ENCODE peak calls at places on chromosomes 12 and 14, in seven cellular contexts. One of them, this sample, is unnamed.
A peak's percentile ranks its signal among the peaks of the same experiment; 100 is the strongest.

GRCh38 chr12:71236133-71236660 is 78.4 kb upstream of the TSPAN8 start:
- DNase-seq in fibroblast of the aortic adventitia: no peak
- DNase-seq in psoas muscle: no peak
- DNase-seq in fibroblast of lung: no peak
- DNase-seq in PC-3: no peak
- DNase-seq in heart right ventricle: no peak
- DNase-seq in cardiac fibroblast: no peak
- DNase-seq in this sample: no peak

GRCh38 chr14:87613856-87614255 is 379.1 kb downstream of the GALC start:
- DNase-seq in fibroblast of lung: no peak
- DNase-seq in heart right ventricle: no peak
- DNase-seq in cardiac fibroblast: no peak
- DNase-seq in psoas muscle: no peak
- DNase-seq in PC-3: peak; percentile 45
- DNase-seq in fibroblast of the aortic adventitia: no peak
- DNase-seq in this sample: no peak

GRCh38 chr12:75774309-75775052 is 257.1 kb downstream of the PHLDA1 start:
- DNase-seq in cardiac fibroblast: no peak
- DNase-seq in psoas muscle: no peak
- DNase-seq in heart right ventricle: no peak
- DNase-seq in PC-3: no peak
- DNase-seq in fibroblast of lung: peak; percentile 37
- DNase-seq in fibroblast of the aortic adventitia: peak; percentile 72
- DNase-seq in this sample: peak; percentile 60

GRCh38 chr12:64187370-64187769 is 34.7 kb downstream of the KICS2 start:
- DNase-seq in cardiac fibroblast: peak; percentile 84
- DNase-seq in fibroblast of lung: peak; percentile 76
- DNase-seq in fibroblast of the aortic adventitia: peak; percentile 73
- DNase-seq in psoas muscle: no peak
- DNase-seq in PC-3: peak; percentile 80
- DNase-seq in heart right ventricle: no peak
- DNase-seq in this sample: peak; percentile 57

GRCh38 chr12:12272869-12273268 is 6.0 kb upstream of the LRP6 start:
- DNase-seq in fibroblast of the aortic adventitia: peak; percentile 77
- DNase-seq in PC-3: no peak
- DNase-seq in cardiac fibroblast: peak; percentile 36
- DNase-seq in psoas muscle: no peak
- DNase-seq in heart right ventricle: no peak
- DNase-seq in fibroblast of lung: no peak
- DNase-seq in this sample: no peak

GRCh38 chr14:89249972-89250371 is 167.1 kb downstream of the FOXN3 start:
- DNase-seq in fibroblast of the aortic adventitia: no peak
- DNase-seq in PC-3: no peak
- DNase-seq in fibroblast of lung: no peak
- DNase-seq in cardiac fibroblast: no peak
- DNase-seq in heart right ventricle: no peak
- DNase-seq in psoas muscle: no peak
- DNase-seq in this sample: no peak

GRCh38 chr12:103334447-103334846 is 161.3 kb downstream of the C12orf42 start:
- DNase-seq in fibroblast of lung: no peak
- DNase-seq in psoas muscle: no peak
- DNase-seq in heart right ventricle: no peak
- DNase-seq in fibroblast of the aortic adventitia: no peak
- DNase-seq in PC-3: no peak
- DNase-seq in cardiac fibroblast: no peak
- DNase-seq in this sample: no peak

GRCh38 chr12:68915055-68915454 is 17.9 kb downstream of the CPM start:
- DNase-seq in fibroblast of lung: peak; percentile 86
- DNase-seq in heart right ventricle: no peak
- DNase-seq in fibroblast of the aortic adventitia: peak; percentile 90
- DNase-seq in cardiac fibroblast: peak; percentile 98
- DNase-seq in psoas muscle: no peak
- DNase-seq in PC-3: peak; percentile 59
- DNase-seq in this sample: peak; percentile 87

GRCh38 chr14:74401504-74402241 is 24.3 kb downstream of the SYNDIG1L start:
- DNase-seq in heart right ventricle: peak; percentile 27
- DNase-seq in cardiac fibroblast: no peak
- DNase-seq in PC-3: no peak
- DNase-seq in fibroblast of the aortic adventitia: no peak
- DNase-seq in psoas muscle: peak; percentile 58
- DNase-seq in fibroblast of lung: no peak
- DNase-seq in this sample: no peak

GRCh38 chr14:57486767-57487379 is 6.8 kb downstream of the CCDC198 start:
- DNase-seq in heart right ventricle: no peak
- DNase-seq in cardiac fibroblast: peak; percentile 61
- DNase-seq in fibroblast of lung: peak; percentile 62
- DNase-seq in fibroblast of the aortic adventitia: peak; percentile 57
- DNase-seq in PC-3: peak; percentile 86
- DNase-seq in psoas muscle: no peak
- DNase-seq in this sample: peak; percentile 49

GRCh38 chr12:41936333-41936732 is 208.3 kb downstream of the GXYLT1 start:
- DNase-seq in fibroblast of lung: no peak
- DNase-seq in cardiac fibroblast: no peak
- DNase-seq in PC-3: no peak
- DNase-seq in heart right ventricle: no peak
- DNase-seq in fibroblast of the aortic adventitia: no peak
- DNase-seq in psoas muscle: no peak
- DNase-seq in this sample: no peak

GRCh38 chr12:18818584-18818983 is 80.7 kb downstream of the CAPZA3 start:
- DNase-seq in psoas muscle: no peak
- DNase-seq in fibroblast of lung: no peak
- DNase-seq in fibroblast of the aortic adventitia: no peak
- DNase-seq in cardiac fibroblast: no peak
- DNase-seq in heart right ventricle: no peak
- DNase-seq in PC-3: no peak
- DNase-seq in this sample: no peak

GRCh38 chr14:68718033-68718725 is 74.7 kb downstream of the ZFP36L1 start:
- DNase-seq in fibroblast of lung: no peak
- DNase-seq in cardiac fibroblast: peak; percentile 65
- DNase-seq in PC-3: peak; percentile 52
- DNase-seq in heart right ventricle: no peak
- DNase-seq in fibroblast of the aortic adventitia: no peak
- DNase-seq in psoas muscle: no peak
- DNase-seq in this sample: no peak

GRCh38 chr14:45426685-45427282 is 173.8 kb upstream of the MIS18BP1 start:
- DNase-seq in heart right ventricle: no peak
- DNase-seq in fibroblast of the aortic adventitia: peak; percentile 49
- DNase-seq in psoas muscle: no peak
- DNase-seq in fibroblast of lung: peak; percentile 49
- DNase-seq in PC-3: peak; percentile 79
- DNase-seq in cardiac fibroblast: peak; percentile 65
- DNase-seq in this sample: peak; percentile 19

GRCh38 chr12:53976172-53976822 is 1.5 kb upstream of the HOTAIR start:
- DNase-seq in psoas muscle: peak; percentile 57
- DNase-seq in heart right ventricle: no peak
- DNase-seq in fibroblast of lung: no peak
- DNase-seq in fibroblast of the aortic adventitia: no peak
- DNase-seq in cardiac fibroblast: no peak
- DNase-seq in PC-3: no peak
- DNase-seq in this sample: no peak

GRCh38 chr12:1350055-1350933 is 244.1 kb downstream of the FBXL14 start:
- DNase-seq in psoas muscle: no peak
- DNase-seq in heart right ventricle: no peak
- DNase-seq in cardiac fibroblast: peak; percentile 78
- DNase-seq in fibroblast of lung: peak; percentile 71
- DNase-seq in fibroblast of the aortic adventitia: peak; percentile 69
- DNase-seq in PC-3: peak; percentile 88
- DNase-seq in this sample: peak; percentile 79

GRCh38 chr12:13088503-13088902 is 15.0 kb downstream of the GSG1 start:
- DNase-seq in fibroblast of the aortic adventitia: no peak
- DNase-seq in cardiac fibroblast: no peak
- DNase-seq in psoas muscle: no peak
- DNase-seq in fibroblast of lung: no peak
- DNase-seq in PC-3: no peak
- DNase-seq in heart right ventricle: no peak
- DNase-seq in this sample: no peak

GRCh38 chr12:11497995-11498394 is 102.6 kb upstream of the PRB2 start:
- DNase-seq in heart right ventricle: no peak
- DNase-seq in fibroblast of the aortic adventitia: no peak
- DNase-seq in psoas muscle: no peak
- DNase-seq in cardiac fibroblast: no peak
- DNase-seq in PC-3: no peak
- DNase-seq in fibroblast of lung: no peak
- DNase-seq in this sample: no peak

GRCh38 chr14:95045255-95045701 is 112.1 kb downstream of the DICER1 start:
- DNase-seq in cardiac fibroblast: no peak
- DNase-seq in PC-3: no peak
- DNase-seq in fibroblast of the aortic adventitia: no peak
- DNase-seq in fibroblast of lung: no peak
- DNase-seq in psoas muscle: no peak
- DNase-seq in heart right ventricle: no peak
- DNase-seq in this sample: no peak

GRCh38 chr12:117447665-117448366 is 86.4 kb upstream of the NOS1 start:
- DNase-seq in psoas muscle: no peak
- DNase-seq in fibroblast of the aortic adventitia: no peak
- DNase-seq in cardiac fibroblast: no peak
- DNase-seq in fibroblast of lung: no peak
- DNase-seq in PC-3: no peak
- DNase-seq in heart right ventricle: no peak
- DNase-seq in this sample: no peak

GRCh38 chr12:111925171-111925570 is 83.1 kb downstream of the MAPKAPK5 start:
- DNase-seq in PC-3: no peak
- DNase-seq in cardiac fibroblast: no peak
- DNase-seq in fibroblast of lung: no peak
- DNase-seq in fibroblast of the aortic adventitia: no peak
- DNase-seq in psoas muscle: no peak
- DNase-seq in heart right ventricle: no peak
- DNase-seq in this sample: no peak

GRCh38 chr12:4789776-4790175 is 69.6 kb downstream of the GALNT8 start:
- DNase-seq in fibroblast of the aortic adventitia: no peak
- DNase-seq in cardiac fibroblast: no peak
- DNase-seq in PC-3: no peak
- DNase-seq in fibroblast of lung: no peak
- DNase-seq in psoas muscle: no peak
- DNase-seq in heart right ventricle: no peak
- DNase-seq in this sample: no peak

GRCh38 chr12:60106207-60106606 is 510.4 kb downstream of the SLC16A7 start:
- DNase-seq in fibroblast of the aortic adventitia: peak; percentile 53
- DNase-seq in heart right ventricle: no peak
- DNase-seq in cardiac fibroblast: peak; percentile 59
- DNase-seq in PC-3: peak; percentile 56
- DNase-seq in psoas muscle: no peak
- DNase-seq in fibroblast of lung: peak; percentile 60
- DNase-seq in this sample: peak; percentile 4

GRCh38 chr12:39275846-39276245 is 167.1 kb downstream of the KIF21A start:
- DNase-seq in heart right ventricle: no peak
- DNase-seq in psoas muscle: no peak
- DNase-seq in fibroblast of the aortic adventitia: no peak
- DNase-seq in cardiac fibroblast: no peak
- DNase-seq in PC-3: no peak
- DNase-seq in fibroblast of lung: no peak
- DNase-seq in this sample: no peak

GRCh38 chr12:116392061-116392460 is 114.6 kb upstream of the MED13L start:
- DNase-seq in heart right ventricle: no peak
- DNase-seq in PC-3: no peak
- DNase-seq in fibroblast of lung: peak; percentile 28
- DNase-seq in cardiac fibroblast: no peak
- DNase-seq in fibroblast of the aortic adventitia: no peak
- DNase-seq in psoas muscle: no peak
- DNase-seq in this sample: no peak

GRCh38 chr12:84889818-84890217 is 22.8 kb downstream of the SLC6A15 start:
- DNase-seq in heart right ventricle: no peak
- DNase-seq in fibroblast of lung: no peak
- DNase-seq in psoas muscle: no peak
- DNase-seq in cardiac fibroblast: no peak
- DNase-seq in PC-3: peak; percentile 11
- DNase-seq in fibroblast of the aortic adventitia: no peak
- DNase-seq in this sample: no peak

GRCh38 chr14:89327771-89328212 is 89.2 kb downstream of the FOXN3 start:
- DNase-seq in psoas muscle: no peak
- DNase-seq in PC-3: peak; percentile 35
- DNase-seq in cardiac fibroblast: peak; percentile 27
- DNase-seq in fibroblast of the aortic adventitia: peak; percentile 27
- DNase-seq in heart right ventricle: no peak
- DNase-seq in fibroblast of lung: no peak
- DNase-seq in this sample: peak; percentile 70

GRCh38 chr14:69648480-69649414 is 37.4 kb downstream of the SUSD6 start:
- DNase-seq in fibroblast of lung: peak; percentile 64
- DNase-seq in fibroblast of the aortic adventitia: peak; percentile 60
- DNase-seq in psoas muscle: no peak
- DNase-seq in cardiac fibroblast: peak; percentile 69
- DNase-seq in heart right ventricle: no peak
- DNase-seq in PC-3: peak; percentile 80
- DNase-seq in this sample: no peak

GRCh38 chr14:34750670-34751069 is 36.3 kb upstream of the CFL2 start:
- DNase-seq in fibroblast of lung: peak; percentile 69
- DNase-seq in heart right ventricle: no peak
- DNase-seq in psoas muscle: no peak
- DNase-seq in fibroblast of the aortic adventitia: peak; percentile 79
- DNase-seq in cardiac fibroblast: peak; percentile 81
- DNase-seq in PC-3: no peak
- DNase-seq in this sample: peak; percentile 37

GRCh38 chr12:90366286-90366685 is 588.7 kb downstream of the CCER1 start:
- DNase-seq in PC-3: peak; percentile 10
- DNase-seq in fibroblast of the aortic adventitia: peak; percentile 90
- DNase-seq in cardiac fibroblast: peak; percentile 51
- DNase-seq in fibroblast of lung: peak; percentile 7
- DNase-seq in psoas muscle: no peak
- DNase-seq in heart right ventricle: no peak
- DNase-seq in this sample: peak; percentile 1

GRCh38 chr12:31316964-31317363 is 9.0 kb downstream of the SINHCAF start:
- DNase-seq in fibroblast of lung: no peak
- DNase-seq in heart right ventricle: no peak
- DNase-seq in fibroblast of the aortic adventitia: peak; percentile 14
- DNase-seq in psoas muscle: no peak
- DNase-seq in PC-3: no peak
- DNase-seq in cardiac fibroblast: no peak
- DNase-seq in this sample: no peak
- H3K4me3 ChIP-seq in fibroblast of lung: peak overlapping the region; percentile 71
- H3K4me3 ChIP-seq in heart right ventricle: peak overlapping the region; percentile 33
- H3K4me3 ChIP-seq in fibroblast of the aortic adventitia: no peak overlapping the region
- H3K4me3 ChIP-seq in psoas muscle: peak overlapping the region; percentile 50
- H3K4me3 ChIP-seq in PC-3: peak overlapping the region; percentile 60
- H3K4me3 ChIP-seq in cardiac fibroblast: peak overlapping the region; percentile 50
- H3K4me3 ChIP-seq in this sample: peak overlapping the region; percentile 26

GRCh38 chr14:93936245-93936644 is 9.1 kb downstream of the FAM181A start:
- DNase-seq in fibroblast of lung: no peak
- DNase-seq in cardiac fibroblast: no peak
- DNase-seq in heart right ventricle: no peak
- DNase-seq in psoas muscle: no peak
- DNase-seq in PC-3: peak; percentile 58
- DNase-seq in fibroblast of the aortic adventitia: no peak
- DNase-seq in this sample: no peak
- TF ChIP-seq CTCF in fibroblast of lung: peak; percentile 11
- TF ChIP-seq CTCF in cardiac fibroblast: peak; percentile 32
- TF ChIP-seq CTCF in heart right ventricle: peak; percentile 20
- TF ChIP-seq CTCF in psoas muscle: peak; percentile 36
- TF ChIP-seq CTCF in PC-3: peak; percentile 68
- TF ChIP-seq CTCF in fibroblast of the aortic adventitia: peak; percentile 33
- TF ChIP-seq CTCF in this sample: peak; percentile 56

GRCh38 chr14:99602788-99603415 is 1.1 kb downstream of the CCDC85C start:
- DNase-seq in fibroblast of the aortic adventitia: no peak
- DNase-seq in PC-3: no peak
- DNase-seq in fibroblast of lung: no peak
- DNase-seq in psoas muscle: no peak
- DNase-seq in cardiac fibroblast: no peak
- DNase-seq in heart right ventricle: no peak
- DNase-seq in this sample: no peak
- H3K4me3 ChIP-seq in fibroblast of the aortic adventitia: peak overlapping the region; percentile 59
- H3K4me3 ChIP-seq in PC-3: peak overlapping the region; percentile 75
- H3K4me3 ChIP-seq in fibroblast of lung: peak overlapping the region; percentile 32
- H3K4me3 ChIP-seq in psoas muscle: peak overlapping the region; percentile 68
- H3K4me3 ChIP-seq in cardiac fibroblast: peak overlapping the region; percentile 10
- H3K4me3 ChIP-seq in heart right ventricle: peak overlapping the region; percentile 53
- H3K4me3 ChIP-seq in this sample: peak overlapping the region; percentile 46

GRCh38 chr14:23481992-23482813 is 12.7 kb downstream of the NGDN start:
- DNase-seq in PC-3: no peak
- DNase-seq in psoas muscle: no peak
- DNase-seq in fibroblast of the aortic adventitia: no peak
- DNase-seq in heart right ventricle: no peak
- DNase-seq in cardiac fibroblast: no peak
- DNase-seq in fibroblast of lung: no peak
- DNase-seq in this sample: no peak
- TF ChIP-seq CTCF in PC-3: peak; percentile 30
- TF ChIP-seq CTCF in psoas muscle: no peak
- TF ChIP-seq CTCF in fibroblast of the aortic adventitia: no peak
- TF ChIP-seq CTCF in heart right ventricle: no peak
- TF ChIP-seq CTCF in cardiac fibroblast: no peak
- TF ChIP-seq CTCF in fibroblast of lung: no peak
- TF ChIP-seq CTCF in this sample: no peak